ENCODE peak calls at places on chromosomes 7 and 10, in seven cellular contexts. One of them, this sample, is unnamed.

GRCh38 chr10:60203993-60204618 is 185.6 kb downstream of the ANK3 start:
- DNase-seq in H1: no peak
- DNase-seq in K562: no peak
- DNase-seq in SK-N-SH: peak
- DNase-seq in HepG2: peak
- DNase-seq in HCT116: peak
- DNase-seq in GM12878: no peak
- DNase-seq in this sample: no peak

GRCh38 chr10:75772153-75772887 is 340.9 kb downstream of the LRMDA start:
- DNase-seq in HCT116: no peak
- DNase-seq in GM12878: no peak
- DNase-seq in HepG2: no peak
- DNase-seq in H1: no peak
- DNase-seq in SK-N-SH: no peak
- DNase-seq in K562: no peak
- DNase-seq in this sample: no peak

GRCh38 chr10:50625663-50626062 is 1.9 kb upstream of the SGMS1 start:
- DNase-seq in HCT116: no peak
- DNase-seq in K562: no peak
- DNase-seq in H1: no peak
- DNase-seq in HepG2: no peak
- DNase-seq in SK-N-SH: peak
- DNase-seq in GM12878: no peak
- DNase-seq in this sample: no peak

GRCh38 chr10:21314234-21314633 is 211.2 kb downstream of the SKIDA1 start:
- DNase-seq in SK-N-SH: no peak
- DNase-seq in HepG2: peak
- DNase-seq in GM12878: no peak
- DNase-seq in K562: no peak
- DNase-seq in HCT116: no peak
- DNase-seq in H1: no peak
- DNase-seq in this sample: no peak

GRCh38 chr7:108094375-108094774 is 35.8 kb downstream of the LAMB4 start:
- DNase-seq in H1: no peak
- DNase-seq in HCT116: no peak
- DNase-seq in K562: no peak
- DNase-seq in HepG2: no peak
- DNase-seq in SK-N-SH: no peak
- DNase-seq in GM12878: no peak
- DNase-seq in this sample: no peak

GRCh38 chr10:61793760-61794713 is 107.5 kb upstream of the ARID5B start:
- DNase-seq in HCT116: no peak
- DNase-seq in HepG2: no peak
- DNase-seq in H1: no peak
- DNase-seq in SK-N-SH: peak
- DNase-seq in GM12878: no peak
- DNase-seq in K562: no peak
- DNase-seq in this sample: no peak

GRCh38 chr7:130970696-130971095 is 236.7 kb upstream of the KLF14 start:
- DNase-seq in K562: no peak
- DNase-seq in H1: no peak
- DNase-seq in HepG2: no peak
- DNase-seq in SK-N-SH: no peak
- DNase-seq in HCT116: no peak
- DNase-seq in GM12878: no peak
- DNase-seq in this sample: no peak

GRCh38 chr10:62815373-62816111 is 624 bp downstream of the EGR2 start:
- DNase-seq in GM12878: no peak
- DNase-seq in K562: no peak
- DNase-seq in HCT116: no peak
- DNase-seq in SK-N-SH: peak
- DNase-seq in HepG2: no peak
- DNase-seq in H1: peak
- DNase-seq in this sample: no peak

GRCh38 chr7:74453321-74454011 is at the start of gene GTF2IRD1:
- DNase-seq in SK-N-SH: peak
- DNase-seq in GM12878: no peak
- DNase-seq in HepG2: peak
- DNase-seq in H1: peak
- DNase-seq in HCT116: no peak
- DNase-seq in K562: peak
- DNase-seq in this sample: no peak

GRCh38 chr7:100195222-100195621 is 17.5 kb downstream of the STAG3 start:
- DNase-seq in GM12878: no peak
- DNase-seq in HCT116: no peak
- DNase-seq in HepG2: no peak
- DNase-seq in H1: no peak
- DNase-seq in SK-N-SH: no peak
- DNase-seq in K562: no peak
- DNase-seq in this sample: no peak
- TF ChIP-seq SIN3A in GM12878: no peak
- TF ChIP-seq SIN3A in HCT116: no peak
- TF ChIP-seq SIN3A in HepG2: no peak
- TF ChIP-seq SIN3A in H1: no peak
- TF ChIP-seq SIN3A in SK-N-SH: no peak
- TF ChIP-seq SIN3A in K562: no peak
- TF ChIP-seq SIN3A in this sample: no peak

GRCh38 chr7:40526951-40527350 is 392.1 kb downstream of the SUGCT start:
- DNase-seq in H1: no peak
- DNase-seq in HCT116: no peak
- DNase-seq in HepG2: no peak
- DNase-seq in SK-N-SH: no peak
- DNase-seq in K562: no peak
- DNase-seq in GM12878: no peak
- DNase-seq in this sample: no peak
- H3K27ac ChIP-seq in H1: no peak
- H3K27ac ChIP-seq in HCT116: no peak
- H3K27ac ChIP-seq in HepG2: no peak
- H3K27ac ChIP-seq in SK-N-SH: peak
- H3K27ac ChIP-seq in K562: no peak
- H3K27ac ChIP-seq in GM12878: no peak
- H3K27ac ChIP-seq in this sample: no peak

GRCh38 chr10:71354771-71355170 is 35.7 kb downstream of the SLC29A3 start:
- DNase-seq in SK-N-SH: no peak
- DNase-seq in K562: no peak
- DNase-seq in GM12878: no peak
- DNase-seq in HepG2: no peak
- DNase-seq in H1: no peak
- DNase-seq in HCT116: no peak
- DNase-seq in this sample: no peak

GRCh38 chr10:71359364-71360046 is 37.2 kb upstream of the CDH23 start:
- DNase-seq in HepG2: no peak
- DNase-seq in K562: peak
- DNase-seq in GM12878: no peak
- DNase-seq in SK-N-SH: no peak
- DNase-seq in HCT116: no peak
- DNase-seq in H1: no peak
- DNase-seq in this sample: no peak

GRCh38 chr10:71358292-71358691 is 38.4 kb upstream of the CDH23 start:
- DNase-seq in SK-N-SH: peak
- DNase-seq in HepG2: no peak
- DNase-seq in K562: peak
- DNase-seq in GM12878: no peak
- DNase-seq in H1: no peak
- DNase-seq in HCT116: no peak
- DNase-seq in this sample: no peak

GRCh38 chr10:71355886-71356285 is 36.8 kb downstream of the SLC29A3 start:
- DNase-seq in SK-N-SH: no peak
- DNase-seq in H1: no peak
- DNase-seq in HCT116: no peak
- DNase-seq in GM12878: no peak
- DNase-seq in HepG2: no peak
- DNase-seq in K562: no peak
- DNase-seq in this sample: no peak

GRCh38 chr10:71357792-71358265 is 38.8 kb downstream of the SLC29A3 start:
- DNase-seq in SK-N-SH: peak
- DNase-seq in H1: no peak
- DNase-seq in K562: peak
- DNase-seq in HepG2: no peak
- DNase-seq in GM12878: no peak
- DNase-seq in HCT116: no peak
- DNase-seq in this sample: no peak
- TF ChIP-seq SIN3A in SK-N-SH: no peak
- TF ChIP-seq SIN3A in H1: no peak
- TF ChIP-seq SIN3A in K562: no peak
- TF ChIP-seq SIN3A in HepG2: no peak
- TF ChIP-seq SIN3A in GM12878: no peak
- TF ChIP-seq SIN3A in HCT116: no peak
- TF ChIP-seq SIN3A in this sample: no peak

GRCh38 chr7:92634125-92634710 is 44.0 kb upstream of the FAM133B start:
- DNase-seq in H1: no peak
- DNase-seq in K562: no peak
- DNase-seq in SK-N-SH: no peak
- DNase-seq in HepG2: no peak
- DNase-seq in GM12878: no peak
- DNase-seq in HCT116: no peak
- DNase-seq in this sample: no peak
- H3K27ac ChIP-seq in H1: no peak
- H3K27ac ChIP-seq in K562: peak
- H3K27ac ChIP-seq in SK-N-SH: peak
- H3K27ac ChIP-seq in HepG2: no peak
- H3K27ac ChIP-seq in GM12878: peak
- H3K27ac ChIP-seq in HCT116: peak
- H3K27ac ChIP-seq in this sample: peak

GRCh38 chr7:22586806-22587180 is 86.8 kb upstream of the STEAP1B start:
- DNase-seq in H1: no peak
- DNase-seq in HepG2: peak
- DNase-seq in SK-N-SH: no peak
- DNase-seq in GM12878: no peak
- DNase-seq in HCT116: no peak
- DNase-seq in K562: no peak
- DNase-seq in this sample: no peak
- TF ChIP-seq SIN3A in H1: no peak
- TF ChIP-seq SIN3A in HepG2: no peak
- TF ChIP-seq SIN3A in SK-N-SH: no peak
- TF ChIP-seq SIN3A in GM12878: no peak
- TF ChIP-seq SIN3A in HCT116: no peak
- TF ChIP-seq SIN3A in K562: no peak
- TF ChIP-seq SIN3A in this sample: no peak

GRCh38 chr7:94696981-94697670 is 41.2 kb upstream of the SGCE start:
- DNase-seq in SK-N-SH: no peak
- DNase-seq in HepG2: peak
- DNase-seq in H1: no peak
- DNase-seq in HCT116: peak
- DNase-seq in GM12878: no peak
- DNase-seq in K562: no peak
- DNase-seq in this sample: peak

GRCh38 chr7:94701555-94701973 is 45.6 kb upstream of the SGCE start:
- DNase-seq in K562: no peak
- DNase-seq in HCT116: peak
- DNase-seq in HepG2: peak
- DNase-seq in SK-N-SH: no peak
- DNase-seq in H1: no peak
- DNase-seq in GM12878: no peak
- DNase-seq in this sample: no peak

GRCh38 chr7:94698275-94698674 is 42.3 kb upstream of the SGCE start:
- DNase-seq in HCT116: peak
- DNase-seq in HepG2: peak
- DNase-seq in GM12878: no peak
- DNase-seq in SK-N-SH: no peak
- DNase-seq in K562: no peak
- DNase-seq in H1: no peak
- DNase-seq in this sample: peak

GRCh38 chr7:94700926-94701554 is 45.1 kb upstream of the SGCE start:
- DNase-seq in GM12878: no peak
- DNase-seq in K562: no peak
- DNase-seq in HCT116: no peak
- DNase-seq in SK-N-SH: no peak
- DNase-seq in H1: no peak
- DNase-seq in HepG2: peak
- DNase-seq in this sample: no peak

GRCh38 chr7:94697671-94697994 is 41.7 kb upstream of the SGCE start:
- DNase-seq in HepG2: no peak
- DNase-seq in K562: no peak
- DNase-seq in H1: no peak
- DNase-seq in HCT116: no peak
- DNase-seq in SK-N-SH: no peak
- DNase-seq in GM12878: no peak
- DNase-seq in this sample: no peak
- H3K27ac ChIP-seq in HepG2: peak
- H3K27ac ChIP-seq in K562: no peak
- H3K27ac ChIP-seq in H1: no peak
- H3K27ac ChIP-seq in HCT116: no peak
- H3K27ac ChIP-seq in SK-N-SH: peak
- H3K27ac ChIP-seq in GM12878: no peak
- H3K27ac ChIP-seq in this sample: no peak

DNA sequence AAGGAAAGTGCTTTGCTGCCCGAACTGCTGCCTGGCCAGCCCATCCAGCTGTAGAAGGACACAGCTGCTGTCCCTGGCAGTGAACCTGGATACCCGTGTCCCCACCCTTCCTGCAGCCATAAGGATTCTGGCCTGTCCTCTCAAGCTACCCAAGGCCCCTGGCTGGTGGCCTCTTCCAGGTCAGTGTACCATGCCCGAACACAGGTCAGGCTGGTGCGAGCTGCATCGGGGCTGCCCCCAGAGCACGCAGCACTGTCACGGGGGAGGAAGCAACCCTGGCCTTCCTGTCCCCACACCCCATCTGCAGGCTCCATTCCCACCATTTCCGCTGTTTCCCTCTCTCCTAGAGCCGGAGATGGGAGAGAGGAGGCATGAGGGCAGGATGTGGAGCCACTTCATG is 30.5 kb upstream of the PWWP2B start:
- DNase-seq in HCT116: no peak
- DNase-seq in K562: no peak
- DNase-seq in HepG2: no peak
- DNase-seq in SK-N-SH: no peak
- DNase-seq in H1: no peak
- DNase-seq in GM12878: no peak
- DNase-seq in this sample: no peak
- TF ChIP-seq SIN3A in HCT116: no peak
- TF ChIP-seq SIN3A in K562: no peak
- TF ChIP-seq SIN3A in HepG2: no peak
- TF ChIP-seq SIN3A in SK-N-SH: no peak
- TF ChIP-seq SIN3A in H1: no peak
- TF ChIP-seq SIN3A in GM12878: no peak
- TF ChIP-seq SIN3A in this sample: no peak

GRCh38 chr7:141251957-141252356 is 178.1 kb downstream of the TMEM178B start:
- DNase-seq in K562: no peak
- DNase-seq in SK-N-SH: no peak
- DNase-seq in HepG2: no peak
- DNase-seq in GM12878: no peak
- DNase-seq in HCT116: no peak
- DNase-seq in H1: no peak
- DNase-seq in this sample: no peak
- H3K27ac ChIP-seq in K562: no peak
- H3K27ac ChIP-seq in SK-N-SH: no peak
- H3K27ac ChIP-seq in HepG2: no peak
- H3K27ac ChIP-seq in GM12878: no peak
- H3K27ac ChIP-seq in HCT116: no peak
- H3K27ac ChIP-seq in H1: no peak
- H3K27ac ChIP-seq in this sample: no peak

GRCh38 chr7:99459087-99459486 is 6.9 kb downstream of the ATP5MF start:
- DNase-seq in SK-N-SH: no peak
- DNase-seq in H1: no peak
- DNase-seq in HepG2: peak
- DNase-seq in K562: no peak
- DNase-seq in GM12878: no peak
- DNase-seq in HCT116: no peak
- DNase-seq in this sample: no peak
- TF ChIP-seq SIN3A in SK-N-SH: no peak
- TF ChIP-seq SIN3A in H1: no peak
- TF ChIP-seq SIN3A in HepG2: no peak
- TF ChIP-seq SIN3A in K562: no peak
- TF ChIP-seq SIN3A in GM12878: no peak
- TF ChIP-seq SIN3A in HCT116: no peak
- TF ChIP-seq SIN3A in this sample: peak